ENCODE peak calls at places on chromosome 4, in four cellular contexts. J is GM12878, C is SK-N-SH, H is K562. U is an unnamed sample.

GRCh38 chr4:169079942-169080827 is 70.1 kb upstream of the CBR4 start:
- DNase-seq in J (peak; percentile 51), H (peak; percentile 21), C (peak; percentile 64), U (no peak)

GRCh38 chr4:181971973-181972372 is 271.2 kb upstream of the TENM3 start:
- DNase-seq in H (no peak), J (no peak), C (no peak), U (no peak)

GRCh38 chr4:163748474-163748873 is 254.0 kb downstream of the TMA16 start:
- DNase-seq in H (no peak), J (no peak), C (peak; percentile 24), U (no peak)

GRCh38 chr4:173056708-173057107 is 111.9 kb upstream of the GALNT7 start:
- DNase-seq in H (no peak), C (no peak), J (no peak), U (no peak)

GRCh38 chr4:120857312-120857711 is 65.2 kb downstream of the PRDM5 start:
- DNase-seq in H (no peak), C (no peak), J (no peak), U (no peak)

GRCh38 chr4:53537606-53538005 is 53.7 kb downstream of the LNX1 start:
- DNase-seq in C (no peak), H (no peak), J (no peak), U (no peak)

GRCh38 chr4:47836655-47837581 is 949 bp downstream of the CORIN start:
- DNase-seq in J (no peak), H (peak; percentile 52), C (peak; percentile 88), U (peak; percentile 49)

GRCh38 chr4:182339246-182339645 is 96.0 kb downstream of the TENM3 start:
- DNase-seq in C (no peak), H (no peak), J (no peak), U (no peak)

GRCh38 chr4:70240192-70240591 is 2.2 kb upstream of the CSN3 start:
- DNase-seq in J (no peak), H (no peak), C (no peak), U (no peak)

GRCh38 chr4:147644471-147644870 is 27.3 kb downstream of the TMEM184C start:
- DNase-seq in J (no peak), H (no peak), C (no peak), U (no peak)

GRCh38 chr4:15031993-15032660 is 29.8 kb downstream of the CPEB2 start:
- DNase-seq in H (no peak), C (no peak), J (no peak), U (no peak)

GRCh38 chr4:1043658-1044468 is 32.4 kb downstream of the FGFRL1 start:
- DNase-seq in H (peak; percentile 95), J (no peak), C (no peak), U (peak; percentile 72)

GRCh38 chr4:156290811-156291210 is 337.1 kb upstream of the CTSO start:
- DNase-seq in C (no peak), H (no peak), J (no peak), U (no peak)

GRCh38 chr4:105197777-105198176 is 51.1 kb downstream of the TET2 start:
- DNase-seq in J (no peak), C (no peak), H (no peak), U (no peak)

GRCh38 chr4:139207247-139207646 is 30.2 kb upstream of the ELF2 start:
- DNase-seq in H (no peak), C (no peak), J (no peak), U (no peak)

GRCh38 chr4:142909908-142910307 is 63.8 kb upstream of the INPP4B start:
- DNase-seq in H (no peak), C (no peak), J (no peak), U (no peak)

GRCh38 chr4:75891611-75892010 is 10.6 kb downstream of the PPEF2 start:
- DNase-seq in J (no peak), H (no peak), C (no peak), U (no peak)

GRCh38 chr4:10276152-10276551 is 159.6 kb upstream of the WDR1 start:
- DNase-seq in C (no peak), H (no peak), J (no peak), U (no peak)

GRCh38 chr4:10275696-10276095 is 159.1 kb upstream of the WDR1 start:
- DNase-seq in H (no peak), C (no peak), J (no peak), U (no peak)

GRCh38 chr4:10279261-10279660 is 162.7 kb upstream of the WDR1 start:
- DNase-seq in C (no peak), H (no peak), J (no peak), U (no peak)

GRCh38 chr4:10281996-10282395 is 165.4 kb upstream of the WDR1 start:
- DNase-seq in H (no peak), J (no peak), C (no peak), U (no peak)

GRCh38 chr4:10278071-10278470 is 161.5 kb upstream of the WDR1 start:
- DNase-seq in J (no peak), C (no peak), H (no peak), U (no peak)
- H3K4me2 ChIP-seq in J (no peak overlapping the region), C (no peak overlapping the region), H (no peak overlapping the region), U (no peak overlapping the region)

DNA sequence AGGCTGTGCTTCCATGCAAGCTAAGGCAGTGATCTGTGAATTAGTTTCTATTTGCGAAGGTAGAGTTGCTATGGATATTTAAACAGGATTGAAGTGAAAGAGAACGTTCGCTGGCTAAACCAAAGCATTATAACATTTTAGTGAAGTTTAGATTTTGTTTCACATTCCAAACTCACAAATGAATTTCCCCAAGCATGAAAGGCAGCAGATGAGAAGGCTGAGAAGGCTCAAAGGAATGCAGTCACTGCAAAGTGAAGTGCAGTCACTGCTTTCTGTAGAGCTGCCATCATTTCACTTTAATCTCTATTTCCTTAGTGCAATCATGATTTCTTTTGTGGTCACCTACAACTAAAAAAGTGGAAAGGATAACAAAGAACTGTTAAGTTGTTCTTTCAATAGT is 334.7 kb upstream of the NR3C2 start:
- DNase-seq in H (no peak), C (no peak), J (no peak), U (no peak)
- TF ChIP-seq CHD2 in H (no peak), C (no peak), J (no peak), U (no peak)

DNA sequence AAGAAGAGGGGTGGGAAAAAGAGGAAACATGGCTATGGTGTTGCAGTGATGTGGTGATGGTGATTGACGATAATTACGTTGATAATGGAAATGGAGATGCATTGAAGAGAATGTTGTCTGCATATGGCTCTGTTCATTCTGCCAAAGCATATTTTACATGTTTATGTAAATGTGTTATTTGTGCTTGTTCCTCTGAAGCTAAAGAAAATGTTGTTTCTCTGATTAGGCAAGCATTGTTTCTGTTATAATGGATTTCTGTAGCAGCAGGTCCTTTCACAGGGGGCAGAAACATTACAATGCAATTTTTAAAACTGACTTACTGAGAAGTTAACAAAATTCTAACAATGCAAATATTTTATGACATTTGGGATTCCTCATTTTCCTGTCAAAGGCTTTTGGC is 958.8 kb downstream of the CCSER1 start:
- DNase-seq in C (no peak), J (no peak), H (no peak), U (no peak)
- TF ChIP-seq RCOR1 in C (no peak), J (no peak), H (no peak), U (no peak)

GRCh38 chr4:13160906-13161305 is 323.2 kb downstream of the RAB28 start:
- DNase-seq in J (no peak), H (no peak), C (no peak), U (no peak)
- H3K4me2 ChIP-seq in J (no peak overlapping the region), H (no peak overlapping the region), C (no peak overlapping the region), U (no peak overlapping the region)

GRCh38 chr4:16439771-16440170 is 213.5 kb upstream of the TAPT1 start:
- DNase-seq in H (no peak), C (no peak), J (no peak), U (no peak)

GRCh38 chr4:16443504-16444088 is 217.3 kb upstream of the TAPT1 start:
- DNase-seq in J (no peak), H (peak; percentile 40), C (peak; percentile 36), U (peak; percentile 34)

GRCh38 chr4:16442296-16442695 is 216.0 kb upstream of the TAPT1 start:
- DNase-seq in J (no peak), C (no peak), H (no peak), U (no peak)

GRCh38 chr4:16439003-16439402 is 212.7 kb upstream of the TAPT1 start:
- DNase-seq in C (no peak), J (no peak), H (no peak), U (no peak)

GRCh38 chr4:16437836-16438235 is 211.6 kb upstream of the TAPT1 start:
- DNase-seq in C (no peak), H (no peak), J (no peak), U (no peak)
- TF ChIP-seq CHD2 in C (no peak), H (no peak), J (no peak), U (no peak)

GRCh38 chr4:116547632-116548031 is 537.7 kb downstream of the TRAM1L1 start:
- DNase-seq in J (no peak), C (no peak), H (no peak), U (no peak)

GRCh38 chr4:116544946-116545345 is 540.4 kb downstream of the TRAM1L1 start:
- DNase-seq in C (no peak), J (no peak), H (no peak), U (no peak)

GRCh38 chr4:116551798-116552197 is 533.6 kb downstream of the TRAM1L1 start:
- DNase-seq in J (no peak), H (no peak), C (no peak), U (no peak)

DNA sequence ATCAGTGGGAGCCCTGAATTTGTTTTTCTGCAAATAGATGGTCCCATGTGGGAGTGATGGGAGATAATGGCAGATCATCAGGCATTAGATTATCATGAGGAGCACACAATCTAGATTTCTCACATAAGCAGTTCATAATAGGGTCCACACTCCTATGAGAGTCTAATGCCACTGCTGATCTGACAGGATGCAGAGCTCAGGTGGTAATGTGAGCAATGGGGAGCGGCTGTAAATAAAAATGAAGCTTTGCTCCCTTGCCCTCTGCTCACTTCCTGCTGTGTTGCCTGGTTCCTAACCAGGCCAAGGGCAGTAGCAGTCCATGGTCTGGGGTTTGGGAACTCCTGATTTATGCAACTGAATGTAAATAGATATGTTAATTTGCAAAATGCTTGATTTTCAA is 538.6 kb downstream of the TRAM1L1 start:
- DNase-seq in J (no peak), H (no peak), C (no peak), U (no peak)
- TF ChIP-seq RCOR1 in J (no peak), H (no peak), C (no peak), U (no peak)